ENCODE peak calls at places on chromosomes 4 and X, in seven cellular contexts. M is spleen, E is SK-N-SH, I is body of pancreas, Q is mesendoderm, U is stomach, L is vagina. Z is an unnamed sample. For H3K4me1, the result is how much of the 10 kb centered on the place peaks cover.

GRCh38 chr4:144366425-144366824 is 225.9 kb upstream of the GYPA start:
- DNase-seq in I (no peak), Q (no peak), U (no peak), E (no peak), M (no peak), L (no peak), Z (no peak)

GRCh38 chr4:124179521-124180186 is 532.9 kb downstream of the ANKRD50 start:
- DNase-seq in I (no peak), E (no peak), M (no peak), U (no peak), L (no peak), Q (no peak), Z (no peak)

GRCh38 chrX:41481264-41482109 is 34.3 kb downstream of the NYX start:
- DNase-seq in E (peak), L (no peak), M (no peak), U (no peak), I (no peak), Q (peak), Z (peak)

GRCh38 chrX:151488677-151489076 is 74.8 kb upstream of the PASD1 start:
- DNase-seq in Q (peak), U (no peak), I (no peak), L (no peak), E (peak), M (no peak), Z (peak)

GRCh38 chrX:133415276-133416105 is at the start of gene GPC4:
- DNase-seq in I (peak), M (peak), E (peak), L (no peak), U (peak), Q (peak), Z (peak)

GRCh38 chr4:184695178-184695896 is 38.6 kb downstream of the CENPU start:
- DNase-seq in I (no peak), M (no peak), U (no peak), L (no peak), Q (no peak), E (no peak), Z (no peak)

GRCh38 chr4:113434247-113434587 is 327.3 kb downstream of the CAMK2D start:
- DNase-seq in L (no peak), E (no peak), Q (peak), I (no peak), M (no peak), U (no peak), Z (no peak)

GRCh38 chr4:113423631-113424030 is 337.9 kb downstream of the CAMK2D start:
- DNase-seq in L (no peak), M (no peak), Q (no peak), E (no peak), U (no peak), I (no peak), Z (no peak)

GRCh38 chrX:150841466-150842197 is 56.8 kb downstream of the CD99L2 start:
- DNase-seq in M (no peak), Q (no peak), E (no peak), L (no peak), U (no peak), I (peak), Z (no peak)

GRCh38 chrX:5852941-5853340 is 375.7 kb downstream of the NLGN4X start:
- DNase-seq in I (peak), M (no peak), E (no peak), U (no peak), Q (no peak), L (no peak), Z (peak)

GRCh38 chr4:70913947-70914445 is 11.8 kb downstream of the MOB1B start:
- DNase-seq in E (no peak), I (no peak), M (no peak), Q (no peak), L (no peak), U (no peak), Z (no peak)

GRCh38 chr4:95066011-95066410 is 308.3 kb downstream of the BMPR1B start:
- DNase-seq in I (no peak), U (no peak), Q (no peak), E (no peak), M (no peak), L (no peak), Z (no peak)

GRCh38 chr4:159378056-159378616 is 275.3 kb downstream of the RAPGEF2 start:
- DNase-seq in L (no peak), I (no peak), U (no peak), M (no peak), Q (no peak), E (no peak), Z (no peak)

GRCh38 chrX:65589304-65589703 is 54.7 kb upstream of the LAS1L start:
- DNase-seq in I (no peak), M (no peak), E (no peak), L (no peak), Q (no peak), U (no peak), Z (no peak)

GRCh38 chrX:9829308-9830267 is 43.4 kb downstream of the SHROOM2 start:
- DNase-seq in E (no peak), M (no peak), L (no peak), U (no peak), I (no peak), Q (no peak), Z (no peak)

GRCh38 chr4:118814901-118815300 is 21.0 kb downstream of the SEC24D start:
- DNase-seq in U (no peak), Q (no peak), I (no peak), E (no peak), L (no peak), M (no peak), Z (no peak)

GRCh38 chr4:108620933-108621905 is 843 bp downstream of the RPL34 start:
- DNase-seq in L (no peak), M (no peak), Q (no peak), E (no peak), I (peak), U (no peak), Z (no peak)

GRCh38 chrX:30981968-30982367 is 89.9 kb downstream of the FTHL17 start:
- DNase-seq in I (no peak), E (no peak), M (no peak), U (no peak), Q (no peak), L (no peak), Z (no peak)

GRCh38 chr4:41530741-41531140 is 7.2 kb upstream of the LIMCH1 start:
- DNase-seq in E (no peak), I (no peak), L (no peak), U (no peak), M (no peak), Q (no peak), Z (no peak)

GRCh38 chr4:44532851-44533250 is 84.2 kb upstream of the KCTD8 start:
- DNase-seq in I (no peak), L (no peak), E (no peak), M (no peak), Q (no peak), U (no peak), Z (no peak)

GRCh38 chrX:40622741-40623536 is at the start of gene MPC1L:
- DNase-seq in U (no peak), L (no peak), E (no peak), I (no peak), Q (no peak), M (no peak), Z (no peak)

GRCh38 chrX:135484636-135485289 is 35.7 kb upstream of the INTS6L start:
- DNase-seq in M (no peak), Q (peak), E (peak), L (no peak), I (peak), U (no peak), Z (peak)

GRCh38 chr4:30760560-30760959 is 40.4 kb downstream of the PCDH7 start:
- DNase-seq in I (no peak), E (no peak), M (no peak), L (no peak), Q (no peak), U (no peak), Z (no peak)

GRCh38 chr4:89847571-89848325 is 10.8 kb upstream of the SNCA start:
- DNase-seq in Q (no peak), I (no peak), M (no peak), E (no peak), L (no peak), U (no peak), Z (no peak)

GRCh38 chr4:184389978-184390518 is 84.3 kb downstream of the IRF2 start:
- DNase-seq in M (no peak), E (no peak), I (no peak), Q (peak), L (no peak), U (no peak), Z (no peak)

GRCh38 chr4:184472540-184473264 is 1.6 kb downstream of the IRF2 start:
- DNase-seq in Q (peak), M (peak), U (peak), E (peak), L (no peak), I (peak), Z (peak)

GRCh38 chrX:48676893-48677270 is 6.7 kb upstream of the WAS start:
- DNase-seq in U (no peak), L (no peak), Q (peak), M (no peak), I (no peak), E (no peak), Z (no peak)

GRCh38 chr4:81217794-81218193 is 2.8 kb upstream of the PRKG2 start:
- DNase-seq in Q (no peak), M (no peak), L (no peak), E (no peak), I (no peak), U (no peak), Z (no peak)

GRCh38 chrX:108437354-108437753 is 868 bp downstream of the COL4A6 start:
- DNase-seq in M (no peak), U (no peak), I (no peak), E (no peak), Q (no peak), L (no peak), Z (no peak)

GRCh38 chrX:23317799-23318724 is 16.6 kb upstream of the PTCHD1 start:
- DNase-seq in M (no peak), E (peak), U (no peak), I (no peak), Q (peak), L (no peak), Z (peak)

GRCh38 chr4:52869196-52869595 is 7.1 kb downstream of the RASL11B start:
- DNase-seq in L (no peak), M (no peak), E (peak), I (no peak), U (peak), Q (no peak), Z (peak)

GRCh38 chrX:109797311-109797975 is 64.4 kb upstream of the ACSL4 start:
- DNase-seq in M (no peak), E (peak), Q (no peak), U (no peak), L (no peak), I (no peak), Z (no peak)

GRCh38 chr4:26557164-26557563 is 26.7 kb upstream of the TBC1D19 start:
- DNase-seq in U (no peak), M (no peak), L (no peak), Q (no peak), I (no peak), E (peak), Z (peak)
- H3K27ac ChIP-seq in U (no peak), M (no peak), L (no peak), Q (no peak), I (no peak), E (no peak), Z (peak)

GRCh38 chr4:85964298-85964697 is 395.6 kb downstream of the MAPK10 start:
- DNase-seq in L (no peak), I (no peak), E (no peak), Q (no peak), U (no peak), M (no peak), Z (no peak)

GRCh38 chr4:85967872-85968271 is 392.0 kb downstream of the MAPK10 start:
- DNase-seq in U (no peak), Q (no peak), I (no peak), M (no peak), L (no peak), E (no peak), Z (no peak)

GRCh38 chr4:85966308-85966882 is 393.5 kb downstream of the MAPK10 start:
- DNase-seq in E (no peak), L (no peak), U (no peak), I (no peak), M (no peak), Q (no peak), Z (no peak)

GRCh38 chr4:85963231-85963630 is 396.6 kb downstream of the MAPK10 start:
- DNase-seq in M (no peak), U (no peak), I (no peak), Q (no peak), L (no peak), E (no peak), Z (no peak)

GRCh38 chr4:85965529-85965928 is 394.3 kb downstream of the MAPK10 start:
- DNase-seq in M (no peak), L (no peak), I (no peak), Q (no peak), U (no peak), E (no peak), Z (no peak)
- H3K4me1 ChIP-seq in M (under half), L (under half), I (under half), Q (under half), U (under half), E (under half), Z (under half)

GRCh38 chr4:17805580-17805979 is 5.0 kb downstream of the DCAF16 start:
- DNase-seq in L (no peak), M (no peak), E (no peak), I (no peak), Q (no peak), U (no peak), Z (no peak)

GRCh38 chr4:17809667-17810066 is 890 bp downstream of the DCAF16 start:
- DNase-seq in U (no peak), Q (no peak), E (no peak), M (no peak), L (no peak), I (no peak), Z (no peak)

GRCh38 chr4:17811078-17811603 is 362 bp downstream of the NCAPG start:
- DNase-seq in E (no peak), U (no peak), I (peak), Q (no peak), L (no peak), M (no peak), Z (no peak)

GRCh38 chr4:17810260-17811077 is at the start of the genes DCAF16 and NCAPG:
- DNase-seq in I (peak), E (peak), U (peak), M (peak), L (peak), Q (peak), Z (peak)

GRCh38 chr4:17807446-17807845 is 3.1 kb downstream of the DCAF16 start:
- DNase-seq in U (no peak), I (no peak), E (no peak), Q (no peak), L (no peak), M (no peak), Z (no peak)
- H3K4me3 ChIP-seq in U (no peak), I (no peak), E (peak), Q (no peak), L (peak), M (no peak), Z (no peak)

GRCh38 chr4:5366421-5366820 is 315.1 kb downstream of the STK32B start:
- DNase-seq in M (no peak), E (no peak), L (no peak), U (no peak), I (no peak), Q (no peak), Z (no peak)

GRCh38 chr4:5364406-5364805 is 313.1 kb downstream of the STK32B start:
- DNase-seq in L (no peak), U (no peak), E (no peak), Q (no peak), M (no peak), I (no peak), Z (no peak)

GRCh38 chr4:5366009-5366386 is 314.7 kb downstream of the STK32B start:
- DNase-seq in I (no peak), L (no peak), Q (no peak), M (no peak), E (no peak), U (no peak), Z (no peak)

GRCh38 chr4:5368426-5368825 is 317.1 kb downstream of the STK32B start:
- DNase-seq in M (no peak), E (no peak), Q (no peak), U (no peak), L (no peak), I (no peak), Z (no peak)

DNA sequence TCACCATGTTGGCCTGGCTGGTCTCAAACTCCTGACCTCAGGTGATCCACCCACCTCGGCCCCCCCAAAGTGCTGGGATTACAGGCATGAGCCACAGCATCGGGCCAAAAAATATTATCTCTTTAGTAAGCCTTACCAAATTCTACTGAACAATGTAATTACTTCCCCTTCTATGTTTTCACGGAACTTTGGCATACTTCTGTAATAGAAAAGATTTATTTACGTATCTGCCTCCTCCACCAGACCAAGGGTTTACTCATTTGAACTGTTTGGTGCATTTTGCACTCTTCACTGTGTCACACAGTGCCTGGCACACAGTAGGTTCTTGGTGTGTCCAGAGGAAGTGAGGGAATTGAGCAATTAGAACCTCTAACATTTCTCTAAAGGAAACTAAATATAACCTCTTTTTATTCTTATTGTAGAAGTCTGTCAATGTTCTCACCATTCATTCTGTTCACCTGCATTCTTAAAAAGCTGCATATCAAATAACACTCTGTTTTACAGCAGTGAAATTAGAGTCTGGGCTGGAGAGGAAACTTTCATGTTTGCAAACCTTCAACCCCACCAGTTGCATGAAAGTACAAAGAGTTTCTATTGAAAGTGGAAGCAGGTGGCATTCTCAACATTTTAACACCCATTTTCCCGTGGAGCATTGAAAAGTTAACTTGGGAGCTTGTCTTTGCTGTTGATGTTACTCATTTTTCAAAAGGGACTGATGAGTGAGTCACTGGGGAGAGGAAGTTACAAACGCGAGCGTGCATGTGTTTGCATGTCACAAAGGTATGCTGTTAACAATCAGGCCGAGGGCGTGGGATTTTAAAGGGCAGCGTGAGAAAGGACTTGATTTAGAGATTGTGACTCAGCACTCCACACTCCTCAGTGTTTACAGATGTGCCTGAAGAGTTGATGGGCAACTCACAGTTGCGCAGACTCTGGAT is 314.1 kb downstream of the STK32B start:
- DNase-seq in U (peak), I (peak), M (no peak), Q (peak), L (no peak), E (no peak), Z (no peak)
- H3K27ac ChIP-seq in U (no peak), I (no peak), M (no peak), Q (no peak), L (no peak), E (peak), Z (no peak)

GRCh38 chr4:151830168-151830567 is 69.4 kb upstream of the GATB start:
- DNase-seq in I (no peak), Q (no peak), L (no peak), U (no peak), M (no peak), E (no peak), Z (no peak)
- H3K4me1 ChIP-seq in I (under half), Q (under half), L (under half), U (under half), M (under half), E (under half), Z (under half)

DNA sequence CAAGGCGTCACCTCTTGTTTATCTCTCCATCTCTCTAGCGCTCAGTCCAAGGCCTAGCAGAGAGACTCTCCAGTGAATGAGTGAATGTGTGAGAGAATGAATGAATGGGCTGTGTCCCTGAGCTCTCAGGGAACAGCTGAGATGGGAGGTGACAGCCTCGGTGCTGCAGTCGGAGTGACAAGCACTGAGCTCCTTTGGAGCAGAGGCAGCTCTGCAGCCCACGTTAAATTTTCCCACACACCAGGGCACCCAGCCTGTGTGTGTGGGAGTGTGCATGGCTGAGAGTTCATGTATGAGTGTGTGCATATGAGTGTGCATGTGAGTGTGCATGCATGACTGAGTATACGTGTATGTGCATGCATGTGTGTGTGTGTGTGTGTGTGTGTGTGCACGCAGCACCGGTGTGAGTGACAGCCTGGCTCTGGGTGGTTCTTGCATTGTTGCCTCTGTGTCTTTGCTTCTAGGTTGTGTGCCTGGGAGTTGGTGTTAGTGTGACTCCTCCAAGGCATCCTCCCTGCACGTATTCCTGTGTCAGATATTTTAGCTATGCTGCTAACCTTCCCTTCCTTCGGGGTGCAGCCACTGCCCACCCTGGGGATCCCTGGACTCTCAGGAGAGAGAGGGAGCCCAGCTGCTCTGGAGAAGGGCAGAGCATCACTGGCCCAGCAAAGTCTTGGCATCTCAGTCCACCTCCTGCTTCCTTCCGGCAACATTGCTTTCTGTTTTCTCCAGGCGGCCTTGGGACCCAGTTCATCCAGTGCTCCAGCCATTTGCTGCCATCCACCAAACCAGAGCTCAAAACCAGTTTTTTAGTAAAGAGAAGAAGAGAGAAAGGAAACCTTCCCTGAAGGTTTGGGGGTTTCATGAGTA is 98.6 kb downstream of the PPP2R2C start:
- DNase-seq in M (no peak), I (no peak), Q (no peak), L (no peak), U (no peak), E (no peak), Z (no peak)
- H3K4me3 ChIP-seq in M (no peak), I (no peak), Q (no peak), L (no peak), U (no peak), E (no peak), Z (no peak)

GRCh38 chr4:2364654-2365053 is 53.8 kb downstream of the ZFYVE28 start:
- DNase-seq in Q (no peak), E (no peak), U (peak), I (peak), M (peak), L (no peak), Z (no peak)

GRCh38 chr4:2361366-2362285 is 56.8 kb downstream of the ZFYVE28 start:
- DNase-seq in L (no peak), M (no peak), Q (no peak), U (no peak), E (no peak), I (no peak), Z (peak)

GRCh38 chr4:2362286-2363055 is 56.0 kb downstream of the ZFYVE28 start:
- DNase-seq in M (no peak), L (no peak), U (no peak), E (no peak), Q (no peak), I (no peak), Z (peak)

GRCh38 chr4:2363951-2364653 is 54.3 kb downstream of the ZFYVE28 start:
- DNase-seq in L (no peak), U (no peak), M (no peak), E (no peak), Q (no peak), I (no peak), Z (no peak)

GRCh38 chr4:2363056-2363719 is 55.3 kb downstream of the ZFYVE28 start:
- DNase-seq in E (no peak), U (peak), Q (no peak), I (peak), L (no peak), M (no peak), Z (no peak)
- H3K27ac ChIP-seq in E (no peak), U (peak), Q (no peak), I (no peak), L (no peak), M (no peak), Z (no peak)